ENCODE peak calls at places on chromosome 5, in five cellular contexts. G, U, D, Z and Q are unnamed samples.

GRCh38 chr5:15620501-15620900 is 120.5 kb downstream of the FBXL7 start:
- DNase-seq in G (peak), D (no peak), Z (no peak), U (no peak), Q (peak)

GRCh38 chr5:17087035-17087434 is 130.4 kb upstream of the BASP1 start:
- DNase-seq in U (no peak), Z (no peak), G (no peak), D (no peak), Q (no peak)

GRCh38 chr5:58921106-58921505 is 338.2 kb downstream of the RAB3C start:
- DNase-seq in G (no peak), Z (no peak), U (no peak), D (no peak), Q (no peak)

GRCh38 chr5:110900829-110901228 is 162.0 kb downstream of the SLC25A46 start:
- DNase-seq in U (no peak), Z (no peak), G (peak), D (no peak), Q (no peak)

GRCh38 chr5:101306391-101307137 is 403.5 kb upstream of the ST8SIA4 start:
- DNase-seq in D (no peak), Z (no peak), U (no peak), G (peak), Q (no peak)

GRCh38 chr5:39273314-39273954 is 54.1 kb upstream of the FYB1 start:
- DNase-seq in D (no peak), Z (peak), G (no peak), U (no peak), Q (no peak)

GRCh38 chr5:141001466-141001853 is 35.2 kb downstream of the PCDHAC2 start:
- DNase-seq in Z (no peak), G (peak), D (no peak), U (no peak), Q (no peak)

GRCh38 chr5:77087484-77088291 is 603 bp upstream of the ZBED3 start:
- DNase-seq in U (no peak), D (no peak), G (no peak), Z (peak), Q (no peak)

GRCh38 chr5:167671176-167671575 is 620.3 kb upstream of the WWC1 start:
- DNase-seq in U (no peak), Z (no peak), D (no peak), G (no peak), Q (no peak)

GRCh38 chr5:142998316-142998862 is 228.2 kb downstream of the ARHGAP26 start:
- DNase-seq in Z (no peak), U (no peak), G (no peak), D (no peak), Q (no peak)

GRCh38 chr5:55021465-55021864 is 2.6 kb upstream of the GZMK start:
- DNase-seq in U (no peak), Z (no peak), D (no peak), G (no peak), Q (no peak)

GRCh38 chr5:36489505-36489904 is 116.9 kb upstream of the SLC1A3 start:
- DNase-seq in D (no peak), G (no peak), U (no peak), Z (no peak), Q (no peak)

GRCh38 chr5:120361941-120362340 is 102.2 kb upstream of the PRR16 start:
- DNase-seq in D (no peak), G (no peak), Z (no peak), U (no peak), Q (no peak)

GRCh38 chr5:116076496-116076895 is 8.3 kb upstream of the COMMD10 start:
- DNase-seq in D (no peak), G (no peak), Z (no peak), U (no peak), Q (no peak)

GRCh38 chr5:14932902-14933475 is 61.4 kb upstream of the ANKH start:
- DNase-seq in D (no peak), G (no peak), U (no peak), Z (no peak), Q (no peak)

GRCh38 chr5:138179277-138179857 is 455 bp downstream of the KIF20A start:
- DNase-seq in D (no peak), G (no peak), U (peak), Z (no peak), Q (no peak)

GRCh38 chr5:139275536-139276297 is 17.8 kb upstream of the MATR3 start:
- DNase-seq in D (no peak), G (peak), Z (no peak), U (no peak), Q (no peak)

GRCh38 chr5:146007270-146007669 is 70.9 kb downstream of the SH3RF2 start:
- DNase-seq in Z (no peak), G (peak), U (no peak), D (no peak), Q (no peak)

GRCh38 chr5:43592363-43592762 is 10.6 kb upstream of the NNT start:
- DNase-seq in D (no peak), U (no peak), Z (no peak), G (no peak), Q (no peak)

GRCh38 chr5:173573126-173573960 is 43.1 kb downstream of the BOD1 start:
- DNase-seq in D (peak), Z (peak), U (peak), G (peak), Q (peak)

GRCh38 chr5:170896779-170897178 is 35.0 kb downstream of the RANBP17 start:
- DNase-seq in D (no peak), G (peak), U (peak), Z (no peak), Q (peak)